ENCODE peak calls at places on chromosomes 3 and 15, in ten cellular contexts. R is SW480; P is activated effector memory CD4-positive, alpha-beta T cell treated with anti-CD3 and anti-CD28 coated beads, Interleukin-2, amount 50 U/mL, for 16 hours; A is hippocampal formation; N is CD4-positive, alpha-beta T cell; M is heart right ventricle; T is activated T-cell treated with anti-CD3 and anti-CD28 coated beads, Interleukin-2, amount 50 U/mL, for 72 hours; Q is cerebellar cortex; X is mucosa of gallbladder; E is effector CD8-positive, alpha-beta T cell. J is an unnamed sample.

GRCh38 chr15:39874890-39875549 is 45.0 kb downstream of the GPR176 start:
- DNase-seq in Q (peak), X (peak), T (peak), M (no peak), A (no peak), R (peak), E (no peak), P (no peak), N (no peak), J (peak)

GRCh38 chr3:184562146-184562861 is 719 bp downstream of the EPHB3 start:
- DNase-seq in T (peak), A (no peak), N (no peak), P (no peak), M (no peak), R (no peak), X (no peak), E (no peak), Q (no peak), J (no peak)

GRCh38 chr3:110811050-110811449 is 260.6 kb upstream of the NECTIN3 start:
- DNase-seq in Q (no peak), X (no peak), E (no peak), P (no peak), R (no peak), T (no peak), N (no peak), A (no peak), M (no peak), J (no peak)

GRCh38 chr15:73686781-73687256 is 2.6 kb downstream of the CD276 start:
- DNase-seq in N (no peak), Q (no peak), E (no peak), T (no peak), A (no peak), M (no peak), R (no peak), P (no peak), X (no peak), J (peak)

GRCh38 chr15:36617529-36618196 is 38.2 kb downstream of the CDIN1 start:
- DNase-seq in R (no peak), N (no peak), Q (no peak), X (no peak), M (no peak), E (no peak), A (no peak), P (no peak), T (no peak), J (no peak)

GRCh38 chr3:42654331-42655201 is 1.1 kb downstream of the ZBTB47 start:
- DNase-seq in M (peak), N (no peak), T (no peak), P (peak), E (no peak), A (peak), X (no peak), R (peak), Q (no peak), J (peak)

GRCh38 chr3:158152186-158152585 is 42.3 kb downstream of the RSRC1 start:
- DNase-seq in M (no peak), R (no peak), E (no peak), A (no peak), P (no peak), N (no peak), Q (no peak), T (no peak), X (no peak), J (no peak)

GRCh38 chr15:31278056-31278445 is 48.6 kb upstream of the KLF13 start:
- DNase-seq in A (no peak), X (no peak), R (no peak), M (no peak), N (no peak), E (no peak), Q (no peak), T (no peak), P (peak), J (no peak)

GRCh38 chr15:71129660-71130059 is 14.4 kb downstream of the THSD4 start:
- DNase-seq in N (no peak), Q (no peak), M (no peak), E (no peak), A (no peak), R (no peak), P (no peak), X (no peak), T (no peak), J (no peak)

GRCh38 chr3:72259755-72260589 is 475.0 kb upstream of the PROK2 start:
- DNase-seq in Q (no peak), R (no peak), A (no peak), P (no peak), N (no peak), T (peak), E (no peak), M (no peak), X (no peak), J (no peak)